ENCODE peak calls at places on chromosomes 1 and 21, in six cellular contexts. N, L, P, F, O and Q are unnamed samples.

GRCh38 chr21:34771512-34772028 is 102.8 kb downstream of the CLIC6 start:
- DNase-seq in N (no peak), L (no peak), P (no peak), F (peak), O (peak), Q (no peak)

GRCh38 chr1:15848143-15848928 is 829 bp downstream of the SPEN start:
- DNase-seq in N (peak), L (peak), P (no peak), F (peak), O (no peak), Q (peak)

GRCh38 chr1:8448906-8449661 is 131.2 kb downstream of the SLC45A1 start:
- DNase-seq in N (no peak), L (no peak), P (no peak), F (peak), O (no peak), Q (no peak)

GRCh38 chr1:63943393-63943792 is 169.6 kb downstream of the ROR1 start:
- DNase-seq in N (no peak), L (no peak), P (no peak), F (no peak), O (no peak), Q (no peak)

GRCh38 chr1:82567308-82567707 is 766.6 kb downstream of the ADGRL2 start:
- DNase-seq in N (no peak), L (no peak), P (no peak), F (peak), O (no peak), Q (no peak)

GRCh38 chr21:26732442-26733221 is 112.6 kb downstream of the ADAMTS1 start:
- DNase-seq in N (peak), L (peak), P (peak), F (peak), O (no peak), Q (no peak)

GRCh38 chr1:223479261-223479660 is 86.0 kb downstream of the CCDC185 start:
- DNase-seq in N (no peak), L (no peak), P (no peak), F (no peak), O (no peak), Q (no peak)

GRCh38 chr1:178871551-178872320 is 859 bp upstream of the ANGPTL1 start:
- DNase-seq in N (no peak), L (no peak), P (no peak), F (no peak), O (no peak), Q (no peak)

GRCh38 chr1:32393832-32394140 is 455 bp downstream of the BSDC1 start:
- DNase-seq in N (peak), L (peak), P (no peak), F (no peak), O (no peak), Q (no peak)

GRCh38 chr1:165635329-165635728 is 4.3 kb downstream of the MGST3 start:
- DNase-seq in N (no peak), L (no peak), P (no peak), F (no peak), O (no peak), Q (no peak)

GRCh38 chr1:204348722-204349121 is 11.0 kb downstream of the PLEKHA6 start:
- DNase-seq in N (peak), L (no peak), P (peak), F (peak), O (no peak), Q (no peak)

GRCh38 chr21:28949318-28949717 is 43.4 kb downstream of the LTN1 start:
- DNase-seq in N (no peak), L (no peak), P (no peak), F (no peak), O (no peak), Q (no peak)

GRCh38 chr1:56644941-56645662 is at the start of gene PRKAA2:
- DNase-seq in N (peak), L (peak), P (peak), F (peak), O (no peak), Q (peak)

GRCh38 chr1:171715813-171716251 is 26.0 kb downstream of the VAMP4 start:
- DNase-seq in N (no peak), L (no peak), P (no peak), F (no peak), O (no peak), Q (no peak)

GRCh38 chr1:202154766-202155477 is 5.5 kb downstream of the PTPN7 start:
- DNase-seq in N (no peak), L (peak), P (peak), F (peak), O (peak), Q (no peak)

GRCh38 chr1:31910933-31911332 is 27.2 kb downstream of the PTP4A2 start:
- DNase-seq in N (no peak), L (no peak), P (no peak), F (no peak), O (no peak), Q (no peak)

GRCh38 chr1:228016653-228017355 is 10.0 kb downstream of the WNT3A start:
- DNase-seq in N (no peak), L (no peak), P (no peak), F (no peak), O (no peak), Q (no peak)

GRCh38 chr1:114033219-114033706 is 54.0 kb downstream of the OLFML3 start:
- DNase-seq in N (no peak), L (peak), P (no peak), F (peak), O (peak), Q (no peak)

GRCh38 chr1:182301467-182302198 is 90.0 kb downstream of the GLUL start:
- DNase-seq in N (no peak), L (no peak), P (no peak), F (peak), O (peak), Q (no peak)

GRCh38 chr1:218384576-218384975 is 39.4 kb downstream of the TGFB2 start:
- DNase-seq in N (no peak), L (no peak), P (no peak), F (peak), O (no peak), Q (no peak)

GRCh38 chr1:213327318-213327667 is 276.3 kb downstream of the RPS6KC1 start:
- DNase-seq in N (peak), L (no peak), P (no peak), F (peak), O (no peak), Q (peak)

GRCh38 chr1:23638786-23639241 is 52.8 kb upstream of the RPL11 start:
- DNase-seq in N (no peak), L (no peak), P (no peak), F (no peak), O (no peak), Q (no peak)

GRCh38 chr1:159817276-159818041 is 9.2 kb upstream of the SLAMF8 start:
- DNase-seq in N (no peak), L (no peak), P (no peak), F (peak), O (no peak), Q (no peak)

GRCh38 chr1:27884182-27884954 is 12.0 kb downstream of the THEMIS2 start:
- DNase-seq in N (no peak), L (no peak), P (no peak), F (no peak), O (no peak), Q (no peak)

GRCh38 chr21:42028754-42029385 is 18.7 kb upstream of the ZBTB21 start:
- DNase-seq in N (no peak), L (no peak), P (no peak), F (no peak), O (no peak), Q (no peak)

GRCh38 chr1:151867785-151868403 is 14.4 kb upstream of the THEM5 start:
- DNase-seq in N (no peak), L (no peak), P (no peak), F (peak), O (no peak), Q (no peak)

GRCh38 chr1:234260578-234260977 is 112.7 kb upstream of the COA6 start:
- DNase-seq in N (no peak), L (no peak), P (no peak), F (peak), O (no peak), Q (peak)

GRCh38 chr1:181754103-181754502 is 270.8 kb downstream of the CACNA1E start:
- DNase-seq in N (no peak), L (no peak), P (no peak), F (no peak), O (no peak), Q (no peak)

GRCh38 chr1:190864013-190864610 is 386.4 kb upstream of the BRINP3 start:
- DNase-seq in N (no peak), L (no peak), P (no peak), F (no peak), O (no peak), Q (no peak)

GRCh38 chr1:2379733-2380404 is 11.5 kb downstream of the MORN1 start:
- DNase-seq in N (no peak), L (no peak), P (no peak), F (no peak), O (no peak), Q (no peak)

GRCh38 chr1:184545601-184546000 is 158.8 kb downstream of the C1orf21 start:
- DNase-seq in N (no peak), L (no peak), P (no peak), F (peak), O (no peak), Q (no peak)

GRCh38 chr1:32431736-32432400 is 33.0 kb upstream of the ZBTB8B start:
- DNase-seq in N (no peak), L (no peak), P (no peak), F (no peak), O (no peak), Q (no peak)

GRCh38 chr1:214454619-214455396 is 96.6 kb downstream of the PTPN14 start:
- DNase-seq in N (no peak), L (no peak), P (no peak), F (peak), O (no peak), Q (no peak)

GRCh38 chr1:183236158-183236725 is 50.2 kb downstream of the LAMC2 start:
- DNase-seq in N (no peak), L (no peak), P (no peak), F (no peak), O (no peak), Q (no peak)

GRCh38 chr1:168437821-168438220 is 106.0 kb downstream of the XCL2 start:
- DNase-seq in N (no peak), L (no peak), P (no peak), F (no peak), O (no peak), Q (no peak)

GRCh38 chr21:27371688-27372331 is 404.9 kb upstream of the ADAMTS5 start:
- DNase-seq in N (no peak), L (no peak), P (no peak), F (peak), O (no peak), Q (no peak)

GRCh38 chr1:97089223-97089622 is 367.6 kb downstream of the PTBP2 start:
- DNase-seq in N (no peak), L (no peak), P (no peak), F (no peak), O (no peak), Q (no peak)
- TF ChIP-seq CTCF in N (no peak), L (no peak), P (no peak), F (no peak), O (no peak), Q (no peak)

DNA sequence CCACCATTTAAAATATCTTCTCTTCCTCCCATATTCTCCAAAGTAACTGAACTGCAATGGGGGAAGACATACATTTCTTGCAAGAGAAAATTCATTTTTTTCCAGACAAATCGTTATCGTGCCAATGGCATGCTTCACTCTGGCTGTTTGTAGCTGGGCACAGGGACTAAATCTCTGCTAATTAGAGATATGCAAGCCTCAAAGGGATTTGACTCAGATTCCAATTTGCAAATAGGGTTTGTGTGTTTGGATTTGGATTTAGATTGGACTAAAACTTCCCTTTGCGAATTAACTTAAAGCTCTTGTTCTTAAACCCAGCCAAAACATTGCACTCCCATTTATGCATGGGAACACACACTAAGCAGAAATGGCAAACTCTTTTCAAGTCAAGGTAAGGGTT is 276.2 kb upstream of the DUSP10 start:
- DNase-seq in N (no peak), L (no peak), P (no peak), F (no peak), O (no peak), Q (no peak)
- TF ChIP-seq CTCF in N (no peak), L (no peak), P (no peak), F (no peak), O (no peak), Q (no peak)

GRCh38 chr1:35564884-35565741 is 7.5 kb downstream of the NCDN start:
- DNase-seq in N (no peak), L (no peak), P (no peak), F (no peak), O (no peak), Q (no peak)
- TF ChIP-seq CTCF in N (no peak), L (no peak), P (peak), F (no peak), O (no peak), Q (no peak)

DNA sequence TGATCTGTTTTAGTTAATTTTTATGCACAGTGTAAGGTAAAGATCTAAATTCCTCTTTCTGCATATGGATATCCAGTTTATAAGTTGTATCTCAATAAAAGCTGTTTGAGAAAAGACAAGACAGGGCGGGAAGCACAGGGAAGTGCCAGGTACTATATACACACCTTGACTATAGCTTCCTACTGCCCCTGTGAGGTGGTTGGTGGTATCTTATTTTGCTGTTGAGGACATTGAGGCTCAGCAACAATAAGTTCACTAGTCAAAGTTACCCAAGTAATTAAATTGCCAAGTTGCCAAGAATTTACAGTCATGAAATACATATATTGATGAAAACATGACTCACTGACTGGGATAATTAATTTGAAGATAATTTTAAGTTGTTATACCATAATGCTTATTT is 109.1 kb downstream of the CD247 start:
- DNase-seq in N (no peak), L (no peak), P (no peak), F (no peak), O (peak), Q (no peak)
- TF ChIP-seq CTCF in N (no peak), L (no peak), P (peak), F (no peak), O (peak), Q (peak)

DNA sequence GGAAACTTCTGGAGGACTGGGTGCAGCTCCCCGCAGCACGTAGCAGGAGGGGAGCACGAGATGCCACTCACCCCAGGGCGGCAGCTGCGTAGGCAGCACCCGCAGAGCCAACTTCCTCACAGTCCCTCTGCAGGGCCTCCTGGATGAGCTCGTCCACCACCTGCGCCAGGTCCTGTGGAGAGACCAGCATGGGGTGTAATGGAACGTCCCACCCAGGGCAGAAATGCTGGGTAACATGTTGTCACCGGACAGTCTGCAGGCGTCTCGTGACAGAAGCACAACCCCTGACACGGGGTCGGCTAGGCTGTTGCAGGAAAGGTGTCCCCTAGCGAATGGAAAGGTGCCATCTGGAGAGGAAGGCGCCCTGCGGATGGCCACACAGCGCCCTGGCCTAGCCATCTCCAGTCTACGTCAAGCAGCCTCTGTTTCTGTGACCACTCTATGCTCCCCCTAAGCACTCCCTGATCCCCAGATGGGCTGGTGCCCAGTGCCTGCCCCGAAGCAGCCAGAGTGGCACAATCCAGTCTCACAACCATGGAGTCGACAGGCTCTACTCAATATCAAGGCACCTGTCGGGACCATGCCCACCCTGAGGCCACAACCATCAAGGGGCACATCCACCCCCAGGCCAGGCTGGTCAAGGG is 21.2 kb downstream of the MCM3AP start:
- DNase-seq in N (no peak), L (no peak), P (no peak), F (no peak), O (no peak), Q (no peak)
- TF ChIP-seq CTCF in N (no peak), L (no peak), P (no peak), F (no peak), O (no peak), Q (no peak)

GRCh38 chr1:119910617-119911016 is 14.3 kb upstream of the ADAM30 start:
- DNase-seq in N (no peak), L (no peak), P (no peak), F (no peak), O (no peak), Q (no peak)
- TF ChIP-seq CTCF in N (no peak), L (no peak), P (no peak), F (no peak), O (no peak), Q (no peak)

GRCh38 chr1:45800899-45801298 is 2.5 kb upstream of the MAST2 start:
- DNase-seq in N (no peak), L (no peak), P (no peak), F (no peak), O (no peak), Q (no peak)
- TF ChIP-seq CTCF in N (no peak), L (no peak), P (no peak), F (no peak), O (no peak), Q (no peak)

GRCh38 chr1:41714613-41715389 is 203.9 kb downstream of the HIVEP3 start:
- DNase-seq in N (no peak), L (no peak), P (no peak), F (no peak), O (no peak), Q (no peak)
- TF ChIP-seq CTCF in N (no peak), L (no peak), P (no peak), F (no peak), O (no peak), Q (no peak)

GRCh38 chr1:209504571-209504970 is 78.9 kb upstream of the CAMK1G start:
- DNase-seq in N (no peak), L (no peak), P (no peak), F (no peak), O (no peak), Q (no peak)

GRCh38 chr1:209511169-209511568 is 72.3 kb upstream of the CAMK1G start:
- DNase-seq in N (no peak), L (no peak), P (no peak), F (no peak), O (no peak), Q (no peak)

GRCh38 chr1:209510063-209510462 is 73.5 kb upstream of the CAMK1G start:
- DNase-seq in N (no peak), L (no peak), P (no peak), F (no peak), O (no peak), Q (no peak)

GRCh38 chr1:209505044-209505443 is 78.5 kb upstream of the CAMK1G start:
- DNase-seq in N (no peak), L (no peak), P (no peak), F (peak), O (no peak), Q (no peak)

DNA sequence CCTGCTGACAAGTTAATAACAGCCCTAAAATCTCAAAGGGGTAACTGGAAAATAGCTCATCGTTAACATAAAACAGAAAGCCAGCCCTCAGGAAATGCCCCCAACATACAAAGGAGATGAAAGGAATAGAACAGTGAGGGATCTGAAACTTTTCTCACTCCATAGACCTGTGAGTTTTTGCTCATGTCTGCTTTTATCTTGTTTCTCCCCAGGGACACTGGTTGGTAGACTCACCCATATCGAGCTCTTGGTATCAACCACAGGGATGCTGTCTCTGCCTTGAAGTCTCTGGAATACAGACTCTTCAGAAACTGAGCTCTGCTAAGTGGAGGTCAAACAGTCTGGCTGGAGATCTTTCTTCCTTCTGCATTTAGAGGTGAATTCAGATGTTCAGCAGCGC is 77.4 kb upstream of the CAMK1G start:
- DNase-seq in N (no peak), L (no peak), P (no peak), F (no peak), O (no peak), Q (no peak)
- TF ChIP-seq CTCF in N (no peak), L (no peak), P (no peak), F (no peak), O (no peak), Q (no peak)

GRCh38 chr1:176669782-176670181 is 206.8 kb downstream of the PAPPA2 start:
- DNase-seq in N (no peak), L (no peak), P (no peak), F (no peak), O (no peak), Q (no peak)

GRCh38 chr1:176670853-176671252 is 207.9 kb downstream of the PAPPA2 start:
- DNase-seq in N (no peak), L (no peak), P (no peak), F (no peak), O (no peak), Q (no peak)
- TF ChIP-seq CTCF in N (no peak), L (no peak), P (no peak), F (no peak), O (peak), Q (no peak)